ENCODE peak calls at places on chromosomes 3 and 15, in four cellular contexts. C, A, I and U are unnamed samples.

GRCh38 chr3:126745760-126746394 is 41.8 kb downstream of the CHCHD6 start:
- DNase-seq in C (no peak), A (no peak), I (no peak), U (no peak)

GRCh38 chr3:101963902-101964362 is 114.6 kb downstream of the NFKBIZ start:
- DNase-seq in C (no peak), A (peak; percentile 82), I (no peak), U (no peak)

GRCh38 chr3:35522450-35522849 is 116.9 kb upstream of the ARPP21 start:
- DNase-seq in C (no peak), A (no peak), I (no peak), U (no peak)

GRCh38 chr15:55343168-55343567 is 24.1 kb downstream of the PIGB start:
- DNase-seq in C (no peak), A (no peak), I (no peak), U (no peak)

GRCh38 chr3:115580566-115580965 is 42.7 kb upstream of the GAP43 start:
- DNase-seq in C (no peak), A (no peak), I (peak; percentile 16), U (no peak)

GRCh38 chr3:42706721-42707619 is 4.4 kb upstream of the HHATL start:
- DNase-seq in C (no peak), A (no peak), I (no peak), U (no peak)

GRCh38 chr15:98799461-98799971 is 151.2 kb downstream of the IGF1R start:
- DNase-seq in C (peak; percentile 57), A (no peak), I (peak; percentile 65), U (no peak)

GRCh38 chr3:40387001-40387894 is at the start of gene ENTPD3:
- DNase-seq in C (no peak), A (peak; percentile 68), I (peak; percentile 66), U (no peak)

GRCh38 chr3:181712505-181713299 is 977 bp downstream of the SOX2 start:
- DNase-seq in C (no peak), A (no peak), I (peak; percentile 73), U (no peak)

GRCh38 chr3:126487151-126487771 is 11.6 kb upstream of the ZXDC start:
- DNase-seq in C (no peak), A (peak; percentile 48), I (peak; percentile 64), U (no peak)

GRCh38 chr3:12194669-12195161 is 36.0 kb upstream of the TIMP4 start:
- DNase-seq in C (peak; percentile 73), A (peak; percentile 89), I (no peak), U (peak; percentile 81)

GRCh38 chr3:23217872-23218554 is 14.9 kb downstream of the UBE2E2 start:
- DNase-seq in C (no peak), A (no peak), I (no peak), U (no peak)

GRCh38 chr3:151871639-151872468 is 1.6 kb upstream of the SUCNR1 start:
- DNase-seq in C (no peak), A (no peak), I (no peak), U (peak; percentile 70)

GRCh38 chr3:50444213-50444612 is 59.2 kb downstream of the CACNA2D2 start:
- DNase-seq in C (no peak), A (no peak), I (no peak), U (no peak)

GRCh38 chr3:124861041-124861440 is 26.1 kb downstream of the ITGB5 start:
- DNase-seq in C (no peak), A (no peak), I (no peak), U (no peak)
- H3K4me2 ChIP-seq in C (peak overlapping the region; percentile 61), A (peak overlapping the region; percentile 40), I (no peak overlapping the region), U (no peak overlapping the region)

GRCh38 chr3:55751730-55752129 is 264.6 kb upstream of the WNT5A start:
- DNase-seq in C (no peak), A (no peak), I (no peak), U (no peak)
- H3K4me2 ChIP-seq in C (no peak overlapping the region), A (no peak overlapping the region), I (no peak overlapping the region), U (no peak overlapping the region)

GRCh38 chr3:149367021-149367840 is 10.2 kb downstream of the TM4SF1 start:
- DNase-seq in C (peak; percentile 82), A (peak; percentile 99), I (no peak), U (no peak)
- H3K4me2 ChIP-seq in C (peak overlapping the region; percentile 91), A (peak overlapping the region; percentile 68), I (no peak overlapping the region), U (no peak overlapping the region)

GRCh38 chr3:188188911-188189310 is 35.0 kb downstream of the LPP start:
- DNase-seq in C (no peak), A (no peak), I (no peak), U (no peak)

GRCh38 chr3:188185717-188186236 is 31.8 kb downstream of the LPP start:
- DNase-seq in C (no peak), A (no peak), I (peak; percentile 59), U (peak; percentile 40)

GRCh38 chr3:188184160-188184559 is 30.2 kb downstream of the LPP start:
- DNase-seq in C (no peak), A (no peak), I (no peak), U (peak; percentile 38)

GRCh38 chr3:188184649-188185048 is 30.7 kb downstream of the LPP start:
- DNase-seq in C (no peak), A (no peak), I (no peak), U (no peak)

DNA sequence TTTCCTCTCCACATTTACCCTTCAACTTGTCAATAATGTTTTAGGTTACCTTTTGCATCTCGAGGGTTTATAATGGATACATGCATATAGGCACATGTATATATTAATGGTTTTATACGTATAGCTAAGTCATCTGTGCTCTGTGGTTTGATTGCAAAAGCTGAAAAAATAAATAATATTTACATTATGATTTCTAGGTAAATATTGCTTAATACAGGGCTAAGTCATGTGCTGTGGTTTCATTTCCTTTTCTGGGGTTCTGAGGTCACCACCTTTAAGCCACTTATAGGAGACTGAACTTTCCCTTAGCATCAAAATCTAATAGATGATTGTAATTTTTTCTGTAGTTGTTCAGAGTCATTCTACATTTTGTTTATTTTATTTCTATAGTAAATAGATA is 33.1 kb downstream of the LPP start:
- DNase-seq in C (no peak), A (peak; percentile 71), I (no peak), U (peak; percentile 86)
- H3K4me2 ChIP-seq in C (peak overlapping the region; percentile 36), A (peak overlapping the region; percentile 65), I (no peak overlapping the region), U (peak overlapping the region; percentile 28)

GRCh38 chr3:148999806-149000205 is 8.5 kb downstream of the GYG1 start:
- DNase-seq in C (no peak), A (no peak), I (no peak), U (no peak)
- H3K4me2 ChIP-seq in C (no peak overlapping the region), A (no peak overlapping the region), I (no peak overlapping the region), U (no peak overlapping the region)

GRCh38 chr3:194395767-194396527 is 3.1 kb downstream of the GP5 start:
- DNase-seq in C (no peak), A (no peak), I (peak; percentile 56), U (no peak)
- H3K4me2 ChIP-seq in C (no peak overlapping the region), A (no peak overlapping the region), I (peak overlapping the region; percentile 59), U (no peak overlapping the region)

GRCh38 chr3:74089854-74090253 is 465.1 kb upstream of the PDZRN3 start:
- DNase-seq in C (no peak), A (no peak), I (peak; percentile 5), U (no peak)

GRCh38 chr3:74091204-74091603 is 466.5 kb upstream of the PDZRN3 start:
- DNase-seq in C (no peak), A (no peak), I (no peak), U (no peak)
- H3K4me2 ChIP-seq in C (no peak overlapping the region), A (no peak overlapping the region), I (no peak overlapping the region), U (no peak overlapping the region)